ENCODE peak calls at places on chromosomes 6 and 20, in seven cellular contexts. X is neural progenitor cell, L is left ventricle myocardium inferior, I is activated B cell treated with CpG ODN at 0.5 μM for 24 hours, P is left lung, Y is nephron progenitor cell, R is endodermal cell. J is an unnamed sample.
A peak's percentile ranks its signal among the peaks of the same experiment; 100 is the strongest.

GRCh38 chr20:34522969-34523871 is 7.0 kb downstream of the DYNLRB1 start:
- DNase-seq in X (peak; percentile 69), L (peak; percentile 32), I (no peak), P (no peak), Y (peak; percentile 63), R (peak; percentile 92), J (peak; percentile 82)

GRCh38 chr20:33261465-33261864 is 21.5 kb upstream of the BPIFB1 start:
- DNase-seq in X (no peak), L (no peak), I (no peak), P (no peak), Y (no peak), R (peak; percentile 47), J (no peak)

GRCh38 chr6:45658958-45659357 is 281.2 kb upstream of the SUPT3H start:
- DNase-seq in X (no peak), L (no peak), I (no peak), P (no peak), Y (no peak), R (no peak), J (no peak)

GRCh38 chr6:136709429-136709828 is 82.8 kb downstream of the MAP3K5 start:
- DNase-seq in X (no peak), L (no peak), I (no peak), P (no peak), Y (no peak), R (no peak), J (no peak)

GRCh38 chr20:13261460-13262301 is 40.6 kb downstream of the ISM1 start:
- DNase-seq in X (peak; percentile 75), L (peak; percentile 44), I (no peak), P (no peak), Y (peak; percentile 67), R (peak; percentile 91), J (peak; percentile 81)

GRCh38 chr6:97000138-97000537 is 75.6 kb downstream of the KLHL32 start:
- DNase-seq in X (no peak), L (no peak), I (no peak), P (no peak), Y (no peak), R (no peak), J (no peak)

GRCh38 chr6:112155900-112156299 is 68.5 kb downstream of the FAM229B start:
- DNase-seq in X (no peak), L (no peak), I (no peak), P (no peak), Y (no peak), R (no peak), J (no peak)

GRCh38 chr20:17617212-17617867 is 47.5 kb downstream of the DSTN start:
- DNase-seq in X (peak; percentile 75), L (peak; percentile 56), I (peak; percentile 20), P (peak; percentile 37), Y (peak; percentile 68), R (peak; percentile 93), J (peak; percentile 79)

GRCh38 chr20:3248167-3248992 is 9.4 kb upstream of the SLC4A11 start:
- DNase-seq in X (peak; percentile 83), L (peak; percentile 39), I (no peak), P (no peak), Y (peak; percentile 48), R (peak; percentile 86), J (peak; percentile 57)

GRCh38 chr20:20452254-20452676 is 84.4 kb downstream of the INSM1 start:
- DNase-seq in X (peak; percentile 93), L (peak; percentile 46), I (peak; percentile 60), P (peak; percentile 72), Y (peak; percentile 64), R (peak; percentile 90), J (peak; percentile 91)

GRCh38 chr6:153625089-153625488 is 414.0 kb upstream of the OPRM1 start:
- DNase-seq in X (peak; percentile 24), L (no peak), I (no peak), P (no peak), Y (peak; percentile 29), R (peak; percentile 57), J (no peak)

GRCh38 chr6:23752414-23752813 is 373.6 kb upstream of the NRSN1 start:
- DNase-seq in X (no peak), L (no peak), I (no peak), P (no peak), Y (no peak), R (no peak), J (no peak)

DNA sequence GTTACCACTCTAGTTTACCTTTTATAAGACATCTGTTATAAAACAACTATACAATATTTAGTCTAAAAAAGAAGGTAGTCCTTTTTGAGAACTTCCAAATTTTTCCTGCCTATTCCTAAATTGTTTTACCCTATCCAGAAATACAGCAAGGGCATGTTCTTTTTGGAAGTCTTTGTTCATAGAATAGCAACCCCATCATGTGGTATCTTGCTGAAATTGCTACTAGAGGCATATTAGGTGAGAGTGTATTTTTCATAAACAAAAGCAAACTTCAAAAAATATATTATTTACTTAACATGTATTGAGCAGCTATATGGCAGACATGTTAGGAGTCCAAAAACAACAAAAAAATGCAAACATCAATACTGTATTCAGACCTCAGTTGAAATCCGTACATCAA is 371.8 kb upstream of the NRSN1 start:
- DNase-seq in X (no peak), L (no peak), I (no peak), P (no peak), Y (no peak), R (no peak), J (no peak)
- TF ChIP-seq CTCF in X (peak; percentile 25), L (no peak), I (no peak), P (no peak), Y (no peak), R (peak; percentile 43), J (no peak)

DNA sequence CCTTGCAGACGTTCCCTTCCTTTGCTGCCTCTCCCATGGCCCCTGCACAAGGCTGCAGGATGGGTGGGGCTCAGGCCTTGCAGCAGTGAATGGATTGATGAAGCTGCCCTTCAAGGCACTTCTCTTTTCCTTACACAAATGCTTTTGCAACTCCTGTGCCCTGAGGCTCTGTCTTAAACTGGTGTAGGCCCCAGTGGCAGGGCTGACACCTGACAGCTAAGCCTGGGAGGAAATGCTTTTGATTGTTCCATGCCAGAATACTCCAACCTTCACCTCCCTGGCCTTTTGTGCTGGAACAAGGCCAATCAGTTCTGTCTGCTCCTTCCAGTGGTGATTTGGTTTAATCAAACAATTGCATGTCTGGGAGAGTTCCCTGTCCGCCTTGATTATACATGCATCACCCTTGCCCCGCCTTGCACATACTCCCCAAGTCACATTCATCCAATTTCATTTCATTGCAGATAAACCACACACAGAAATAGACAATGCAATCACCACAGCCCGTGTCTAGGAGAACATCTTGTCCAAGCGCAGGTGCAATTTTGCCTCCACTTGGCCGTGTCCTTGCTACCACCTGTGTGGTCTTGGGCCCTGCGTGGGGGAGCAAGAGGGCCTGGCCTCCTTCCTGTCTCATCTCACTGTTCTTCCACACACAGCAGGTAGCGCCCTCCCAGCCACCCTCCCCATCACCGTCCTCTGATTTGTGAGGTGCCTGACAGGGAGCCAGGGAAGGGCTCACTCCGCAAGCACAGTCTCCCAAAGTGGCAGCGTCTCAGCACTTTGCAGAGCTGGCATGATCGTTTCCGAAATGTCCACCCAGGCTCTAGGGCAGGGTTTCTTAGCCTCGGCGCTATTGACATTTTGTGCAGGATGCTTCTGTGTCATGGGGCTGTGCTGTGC is 120.4 kb downstream of the CDH26 start:
- DNase-seq in X (no peak), L (no peak), I (no peak), P (no peak), Y (no peak), R (no peak), J (no peak)
- TF ChIP-seq CTCF in X (no peak), L (no peak), I (no peak), P (no peak), Y (no peak), R (no peak), J (no peak)

DNA sequence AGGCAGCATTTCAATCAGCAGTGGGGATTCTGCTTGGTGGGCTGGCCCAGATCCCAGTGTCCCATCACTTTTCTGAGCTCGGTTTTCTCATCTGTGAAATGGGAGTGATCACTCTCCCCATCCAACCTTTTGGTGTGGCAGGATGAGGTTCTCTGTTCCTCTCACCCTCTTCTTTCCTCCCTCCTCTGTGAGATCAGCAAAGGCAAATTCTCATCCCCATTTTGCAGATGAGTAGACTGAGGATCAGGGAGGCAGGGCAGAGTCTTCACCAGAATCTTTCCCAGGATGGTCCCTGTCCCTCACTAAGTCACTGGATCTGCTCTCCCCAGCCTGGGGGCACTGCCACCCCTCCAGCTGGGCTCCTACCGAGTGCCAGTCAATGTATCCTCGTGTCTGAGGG is 60.6 kb upstream of the SLC32A1 start:
- DNase-seq in X (no peak), L (no peak), I (no peak), P (no peak), Y (no peak), R (no peak), J (no peak)
- TF ChIP-seq CTCF in X (no peak), L (no peak), I (no peak), P (no peak), Y (no peak), R (no peak), J (no peak)

GRCh38 chr6:88975369-88975768 is 12.0 kb upstream of the RNGTT start:
- DNase-seq in X (no peak), L (no peak), I (no peak), P (no peak), Y (no peak), R (peak; percentile 69), J (no peak)
- TF ChIP-seq CTCF in X (no peak), L (no peak), I (no peak), P (no peak), Y (no peak), R (no peak), J (no peak)